ENCODE peak calls at places on chromosomes 13 and 19, in ten cellular contexts. U, P, W, E, Z, D, L, O, X and T are unnamed samples.

GRCh38 chr19:37977992-37978391 is 71.0 kb downstream of the SIPA1L3 start:
- DNase-seq in U (no peak), P (no peak), W (no peak), E (no peak), Z (no peak), D (peak), L (no peak), O (no peak), X (no peak), T (no peak)

GRCh38 chr19:20912973-20913372 is 10.1 kb upstream of the ZNF85 start:
- DNase-seq in U (no peak), P (no peak), W (no peak), E (no peak), Z (no peak), D (no peak), L (no peak), O (peak), X (no peak), T (no peak)

GRCh38 chr13:85367887-85368286 is 431.3 kb downstream of the SLITRK6 start:
- DNase-seq in U (no peak), P (no peak), W (no peak), E (no peak), Z (no peak), D (peak), L (no peak), O (no peak), X (no peak), T (no peak)

GRCh38 chr13:65236841-65237418 is 1993.2 kb downstream of the PCDH9 start:
- DNase-seq in U (peak), P (no peak), W (no peak), E (no peak), Z (no peak), D (peak), L (no peak), O (no peak), X (no peak), T (no peak)

GRCh38 chr13:99870541-99870940 is 101.0 kb downstream of the ZIC5 start:
- DNase-seq in U (no peak), P (no peak), W (peak), E (no peak), Z (no peak), D (no peak), L (no peak), O (no peak), X (peak), T (no peak)

GRCh38 chr19:11418518-11419506 is at the start of gene RGL3:
- DNase-seq in U (peak), P (no peak), W (no peak), E (no peak), Z (no peak), D (no peak), L (no peak), O (peak), X (no peak), T (no peak)

GRCh38 chr19:31408460-31409124 is 59.4 kb upstream of the TSHZ3 start:
- DNase-seq in U (no peak), P (no peak), W (no peak), E (no peak), Z (no peak), D (peak), L (no peak), O (peak), X (no peak), T (no peak)

GRCh38 chr13:113220877-113221276 is 11.5 kb downstream of the CUL4A start:
- DNase-seq in U (no peak), P (peak), W (peak), E (peak), Z (no peak), D (peak), L (no peak), O (no peak), X (no peak), T (no peak)

GRCh38 chr19:1465191-1466016 is 13.6 kb downstream of the C19orf25 start:
- DNase-seq in U (peak), P (no peak), W (no peak), E (no peak), Z (no peak), D (peak), L (no peak), O (no peak), X (no peak), T (no peak)

GRCh38 chr13:57630661-57631606 is 610 bp upstream of the PCDH17 start:
- DNase-seq in U (peak), P (peak), W (no peak), E (peak), Z (no peak), D (peak), L (no peak), O (peak), X (peak), T (no peak)

GRCh38 chr19:29266001-29266400 is 53.0 kb upstream of the UQCRFS1 start:
- DNase-seq in U (no peak), P (no peak), W (no peak), E (no peak), Z (no peak), D (no peak), L (no peak), O (no peak), X (no peak), T (no peak)

GRCh38 chr19:14554382-14554812 is 17.5 kb downstream of the NDUFB7 start:
- DNase-seq in U (no peak), P (no peak), W (no peak), E (no peak), Z (no peak), D (no peak), L (no peak), O (peak), X (no peak), T (no peak)

GRCh38 chr13:50124536-50125305 is 109.5 kb downstream of the KCNRG start:
- DNase-seq in U (peak), P (peak), W (peak), E (peak), Z (peak), D (peak), L (no peak), O (peak), X (peak), T (no peak)

GRCh38 chr19:4157164-4157563 is 3.7 kb downstream of the CREB3L3 start:
- DNase-seq in U (no peak), P (no peak), W (no peak), E (no peak), Z (no peak), D (no peak), L (no peak), O (no peak), X (no peak), T (no peak)

GRCh38 chr19:33661336-33661735 is 39.6 kb downstream of the CHST8 start:
- DNase-seq in U (no peak), P (no peak), W (no peak), E (no peak), Z (no peak), D (no peak), L (no peak), O (no peak), X (no peak), T (no peak)

GRCh38 chr13:114129649-114130062 is 2.8 kb downstream of the RASA3 start:
- DNase-seq in U (no peak), P (peak), W (no peak), E (peak), Z (no peak), D (no peak), L (no peak), O (no peak), X (no peak), T (no peak)

GRCh38 chr19:18218600-18218999 is 7.6 kb downstream of the PDE4C start:
- DNase-seq in U (no peak), P (no peak), W (no peak), E (no peak), Z (no peak), D (no peak), L (no peak), O (no peak), X (no peak), T (no peak)

GRCh38 chr19:50368649-50369570 is 3.5 kb upstream of the NAPSA start:
- DNase-seq in U (peak), P (peak), W (peak), E (peak), Z (peak), D (peak), L (peak), O (peak), X (peak), T (peak)

GRCh38 chr13:96835591-96835990 is 158.7 kb downstream of the OXGR1 start:
- DNase-seq in U (no peak), P (no peak), W (no peak), E (no peak), Z (no peak), D (no peak), L (no peak), O (no peak), X (no peak), T (no peak)

GRCh38 chr19:33683881-33684549 is 62.3 kb downstream of the CHST8 start:
- DNase-seq in U (peak), P (peak), W (no peak), E (peak), Z (no peak), D (no peak), L (no peak), O (peak), X (no peak), T (peak)

GRCh38 chr13:109163052-109163413 is 533.6 kb downstream of the MYO16 start:
- DNase-seq in U (no peak), P (no peak), W (no peak), E (no peak), Z (no peak), D (peak), L (no peak), O (no peak), X (no peak), T (no peak)

GRCh38 chr13:29909975-29910674 is 59.7 kb upstream of the UBL3 start:
- DNase-seq in U (no peak), P (no peak), W (no peak), E (no peak), Z (no peak), D (peak), L (no peak), O (peak), X (no peak), T (no peak)